ENCODE peak calls at places on chromosomes 12 and 14, in nine cellular contexts. O, H, T, B, C, Q, M, I and Y are unnamed samples.

GRCh38 chr12:26680724-26681455 is 152.1 kb downstream of the ITPR2 start:
- DNase-seq in O (no peak), H (no peak), T (no peak), B (no peak), C (no peak), Q (no peak), M (no peak), I (no peak), Y (no peak)

GRCh38 chr12:124654666-124655316 is 87.4 kb upstream of the NCOR2 start:
- DNase-seq in O (no peak), H (peak; percentile 83), T (peak; percentile 51), B (peak; percentile 75), C (no peak), Q (peak; percentile 93), M (no peak), I (no peak), Y (no peak)

GRCh38 chr12:39988574-39988973 is 117.3 kb downstream of the SLC2A13 start:
- DNase-seq in O (no peak), H (no peak), T (no peak), B (no peak), C (no peak), Q (no peak), M (no peak), I (no peak), Y (no peak)

GRCh38 chr12:4011597-4011996 is 138.4 kb upstream of the PARP11 start:
- DNase-seq in O (no peak), H (no peak), T (no peak), B (no peak), C (no peak), Q (no peak), M (no peak), I (no peak), Y (no peak)

GRCh38 chr12:104420868-104421267 is 35.9 kb upstream of the CHST11 start:
- DNase-seq in O (no peak), H (no peak), T (no peak), B (no peak), C (no peak), Q (no peak), M (no peak), I (peak; percentile 15), Y (no peak)

GRCh38 chr12:117579939-117580717 is 218.7 kb upstream of the NOS1 start:
- DNase-seq in O (no peak), H (no peak), T (no peak), B (no peak), C (no peak), Q (no peak), M (no peak), I (no peak), Y (no peak)

GRCh38 chr12:2586159-2587035 is 208.4 kb upstream of the FKBP4 start:
- DNase-seq in O (no peak), H (no peak), T (peak; percentile 32), B (no peak), C (no peak), Q (no peak), M (no peak), I (no peak), Y (no peak)

GRCh38 chr14:59333668-59334067 is 131.5 kb downstream of the GPR135 start:
- DNase-seq in O (peak; percentile 70), H (no peak), T (no peak), B (no peak), C (no peak), Q (no peak), M (no peak), I (no peak), Y (peak; percentile 51)